ENCODE peak calls at places on chromosomes 1 and 21, in eight cellular contexts. U is heart right ventricle; I is RWPE1; Z is foreskin fibroblast; V is activated T-cell treated with anti-CD3 and anti-CD28 coated beads for 1 hour; B is activated CD4-positive, CD25-positive, alpha-beta regulatory T cell; G is effector CD4-positive, alpha-beta T cell; X is activated CD4-positive, alpha-beta T cell treated with anti-CD3 and anti-CD28 coated beads for 36 hours. R is an unnamed sample.

GRCh38 chr21:34844924-34845238 is 176.1 kb downstream of the CLIC6 start:
- DNase-seq in Z (no peak), V (no peak), U (no peak), X (no peak), G (no peak), B (no peak), I (no peak), R (no peak)

GRCh38 chr1:209983953-209984352 is 45.9 kb downstream of the SYT14 start:
- DNase-seq in B (no peak), X (no peak), G (no peak), V (no peak), I (no peak), Z (no peak), U (no peak), R (no peak)

GRCh38 chr1:223504741-223505140 is 111.5 kb downstream of the CCDC185 start:
- DNase-seq in X (no peak), U (no peak), I (peak), V (no peak), Z (peak), B (no peak), G (no peak), R (no peak)

GRCh38 chr1:18725231-18725895 is 94.7 kb downstream of the PAX7 start:
- DNase-seq in V (no peak), B (no peak), X (no peak), I (no peak), Z (no peak), G (no peak), U (no peak), R (no peak)

GRCh38 chr1:212819704-212820103 is 27.7 kb downstream of the SPATA45 start:
- DNase-seq in B (no peak), Z (peak), G (no peak), X (no peak), I (no peak), V (no peak), U (no peak), R (no peak)

GRCh38 chr1:177611402-177611801 is 358.5 kb downstream of the SEC16B start:
- DNase-seq in X (no peak), B (no peak), I (no peak), V (no peak), Z (no peak), G (no peak), U (no peak), R (no peak)

GRCh38 chr1:58406296-58407071 is 140.0 kb downstream of the OMA1 start:
- DNase-seq in G (no peak), Z (no peak), V (no peak), I (no peak), B (no peak), X (no peak), U (no peak), R (no peak)

GRCh38 chr1:235329139-235329808 is 904 bp downstream of the GGPS1 start:
- DNase-seq in I (peak), X (peak), V (peak), B (peak), Z (peak), G (peak), U (no peak), R (peak)

GRCh38 chr1:203311368-203312301 is 6.3 kb downstream of the BTG2 start:
- DNase-seq in B (no peak), G (no peak), V (no peak), I (no peak), X (no peak), Z (no peak), U (no peak), R (no peak)

R was measured in T follicular helper cell.